ENCODE peak calls at places on chromosomes 16 and 17, in five cellular contexts. One of them, this sample, is unnamed.

GRCh38 chr17:58513391-58513912 is 986 bp downstream of the MTMR4 start:
- DNase-seq in T-cell: no peak
- DNase-seq in posterior cingulate gyrus: peak; percentile 90
- DNase-seq in aorta: no peak
- DNase-seq in body of pancreas: no peak
- DNase-seq in this sample: no peak

GRCh38 chr16:28875134-28876015 is 2.9 kb upstream of the ATP2A1 start:
- DNase-seq in T-cell: no peak
- DNase-seq in posterior cingulate gyrus: no peak
- DNase-seq in aorta: no peak
- DNase-seq in body of pancreas: no peak
- DNase-seq in this sample: no peak

GRCh38 chr17:48030531-48030930 is 7.1 kb downstream of the COPZ2 start:
- DNase-seq in T-cell: no peak
- DNase-seq in posterior cingulate gyrus: peak; percentile 7
- DNase-seq in aorta: peak; percentile 60
- DNase-seq in body of pancreas: no peak
- DNase-seq in this sample: no peak

GRCh38 chr17:73532441-73532901 is 111.8 kb downstream of the SDK2 start:
- DNase-seq in T-cell: no peak
- DNase-seq in posterior cingulate gyrus: no peak
- DNase-seq in aorta: no peak
- DNase-seq in body of pancreas: no peak
- DNase-seq in this sample: peak; percentile 91

GRCh38 chr17:49908782-49909714 is 59.9 kb upstream of the DLX4 start:
- DNase-seq in T-cell: no peak
- DNase-seq in posterior cingulate gyrus: no peak
- DNase-seq in aorta: no peak
- DNase-seq in body of pancreas: no peak
- DNase-seq in this sample: peak; percentile 73

GRCh38 chr16:11535494-11535893 is 51.2 kb downstream of the LITAF start:
- DNase-seq in T-cell: no peak
- DNase-seq in posterior cingulate gyrus: no peak
- DNase-seq in aorta: no peak
- DNase-seq in body of pancreas: no peak
- DNase-seq in this sample: no peak

GRCh38 chr17:74452841-74453661 is 13.4 kb upstream of the CD300A start:
- DNase-seq in T-cell: no peak
- DNase-seq in posterior cingulate gyrus: peak; percentile 77
- DNase-seq in aorta: peak; percentile 48
- DNase-seq in body of pancreas: peak; percentile 47
- DNase-seq in this sample: peak; percentile 77

GRCh38 chr16:24826817-24827566 is 18.8 kb upstream of the SLC5A11 start:
- DNase-seq in T-cell: no peak
- DNase-seq in posterior cingulate gyrus: no peak
- DNase-seq in aorta: no peak
- DNase-seq in body of pancreas: no peak
- DNase-seq in this sample: no peak

GRCh38 chr17:37048806-37049205 is 100.1 kb downstream of the AATF start:
- DNase-seq in T-cell: no peak
- DNase-seq in posterior cingulate gyrus: no peak
- DNase-seq in aorta: no peak
- DNase-seq in body of pancreas: no peak
- DNase-seq in this sample: no peak

GRCh38 chr16:8675183-8676159 is 1.1 kb downstream of the ABAT start:
- DNase-seq in T-cell: peak; percentile 38
- DNase-seq in posterior cingulate gyrus: no peak
- DNase-seq in aorta: no peak
- DNase-seq in body of pancreas: peak; percentile 45
- DNase-seq in this sample: no peak

GRCh38 chr17:40344321-40345160 is 20.0 kb downstream of the GJD3 start:
- DNase-seq in T-cell: no peak
- DNase-seq in posterior cingulate gyrus: no peak
- DNase-seq in aorta: no peak
- DNase-seq in body of pancreas: no peak
- DNase-seq in this sample: no peak

GRCh38 chr17:79991924-79992656 is 43.6 kb downstream of the TBC1D16 start:
- DNase-seq in T-cell: no peak
- DNase-seq in posterior cingulate gyrus: no peak
- DNase-seq in aorta: no peak
- DNase-seq in body of pancreas: peak; percentile 48
- DNase-seq in this sample: peak; percentile 71

GRCh38 chr16:57590654-57591085 is 37.8 kb upstream of the ADGRG1 start:
- DNase-seq in T-cell: no peak
- DNase-seq in posterior cingulate gyrus: no peak
- DNase-seq in aorta: no peak
- DNase-seq in body of pancreas: no peak
- DNase-seq in this sample: peak; percentile 63

GRCh38 chr16:30651124-30652004 is 604 bp downstream of the PRR14 start:
- DNase-seq in T-cell: peak; percentile 61
- DNase-seq in posterior cingulate gyrus: peak; percentile 82
- DNase-seq in aorta: peak; percentile 77
- DNase-seq in body of pancreas: peak; percentile 71
- DNase-seq in this sample: peak; percentile 79

GRCh38 chr17:60664022-60664421 is 13.6 kb upstream of the BCAS3 start:
- DNase-seq in T-cell: no peak
- DNase-seq in posterior cingulate gyrus: no peak
- DNase-seq in aorta: no peak
- DNase-seq in body of pancreas: no peak
- DNase-seq in this sample: no peak

GRCh38 chr17:62616993-62617893 is 10.2 kb upstream of the MRC2 start:
- DNase-seq in T-cell: no peak
- DNase-seq in posterior cingulate gyrus: no peak
- DNase-seq in aorta: no peak
- DNase-seq in body of pancreas: no peak
- DNase-seq in this sample: peak; percentile 99

GRCh38 chr17:80474231-80474932 is 2.0 kb downstream of the NPTX1 start:
- DNase-seq in T-cell: no peak
- DNase-seq in posterior cingulate gyrus: no peak
- DNase-seq in aorta: no peak
- DNase-seq in body of pancreas: no peak
- DNase-seq in this sample: peak; percentile 80

GRCh38 chr16:21184834-21185233 is 26.4 kb downstream of the LDAF1 start:
- DNase-seq in T-cell: no peak
- DNase-seq in posterior cingulate gyrus: no peak
- DNase-seq in aorta: no peak
- DNase-seq in body of pancreas: no peak
- DNase-seq in this sample: no peak

GRCh38 chr17:82399030-82399429 is 19.1 kb upstream of the HEXD start:
- DNase-seq in T-cell: no peak
- DNase-seq in posterior cingulate gyrus: peak; percentile 96
- DNase-seq in aorta: peak; percentile 83
- DNase-seq in body of pancreas: no peak
- DNase-seq in this sample: no peak

GRCh38 chr17:77457572-77458201 is 316.9 kb downstream of the SEC14L1 start:
- DNase-seq in T-cell: no peak
- DNase-seq in posterior cingulate gyrus: no peak
- DNase-seq in aorta: no peak
- DNase-seq in body of pancreas: no peak
- DNase-seq in this sample: no peak